ENCODE peak calls at places on chromosomes 1 and 21, in six cellular contexts. A is dorsolateral prefrontal cortex; O is nephron progenitor cell; B is A673; I is CD4-positive, alpha-beta T cell; X is cardiac fibroblast. F is an unnamed sample.

GRCh38 chr21:31498985-31499384 is 154.9 kb upstream of the TIAM1 start:
- DNase-seq in I (no peak), A (no peak), B (no peak), O (no peak), X (no peak), F (no peak)

GRCh38 chr1:213138391-213138790 is 87.3 kb downstream of the RPS6KC1 start:
- DNase-seq in I (no peak), O (no peak), A (no peak), B (no peak), X (no peak), F (no peak)

GRCh38 chr1:4830756-4831155 is 176.3 kb downstream of the AJAP1 start:
- DNase-seq in A (no peak), I (no peak), O (no peak), X (no peak), B (no peak), F (no peak)

GRCh38 chr1:233255145-233255544 is 40.4 kb downstream of the PCNX2 start:
- DNase-seq in B (no peak), X (no peak), A (no peak), I (no peak), O (no peak), F (no peak)

GRCh38 chr1:1360511-1361169 is 2.3 kb upstream of the MXRA8 start:
- DNase-seq in I (no peak), A (no peak), B (no peak), O (peak), X (peak), F (no peak)

GRCh38 chr1:218659911-218660677 is 315.0 kb downstream of the TGFB2 start:
- DNase-seq in X (peak), A (no peak), I (no peak), B (no peak), O (no peak), F (no peak)

GRCh38 chr1:85344256-85344694 is 67.8 kb upstream of the BCL10 start:
- DNase-seq in I (no peak), B (peak), O (peak), A (no peak), X (peak), F (no peak)

GRCh38 chr1:3663999-3664699 is 11.8 kb downstream of the TP73 start:
- DNase-seq in B (no peak), I (no peak), O (no peak), X (no peak), A (no peak), F (no peak)

GRCh38 chr1:210478820-210479219 is 150.1 kb downstream of the HHAT start:
- DNase-seq in A (no peak), X (no peak), I (no peak), B (no peak), O (no peak), F (no peak)

DNA sequence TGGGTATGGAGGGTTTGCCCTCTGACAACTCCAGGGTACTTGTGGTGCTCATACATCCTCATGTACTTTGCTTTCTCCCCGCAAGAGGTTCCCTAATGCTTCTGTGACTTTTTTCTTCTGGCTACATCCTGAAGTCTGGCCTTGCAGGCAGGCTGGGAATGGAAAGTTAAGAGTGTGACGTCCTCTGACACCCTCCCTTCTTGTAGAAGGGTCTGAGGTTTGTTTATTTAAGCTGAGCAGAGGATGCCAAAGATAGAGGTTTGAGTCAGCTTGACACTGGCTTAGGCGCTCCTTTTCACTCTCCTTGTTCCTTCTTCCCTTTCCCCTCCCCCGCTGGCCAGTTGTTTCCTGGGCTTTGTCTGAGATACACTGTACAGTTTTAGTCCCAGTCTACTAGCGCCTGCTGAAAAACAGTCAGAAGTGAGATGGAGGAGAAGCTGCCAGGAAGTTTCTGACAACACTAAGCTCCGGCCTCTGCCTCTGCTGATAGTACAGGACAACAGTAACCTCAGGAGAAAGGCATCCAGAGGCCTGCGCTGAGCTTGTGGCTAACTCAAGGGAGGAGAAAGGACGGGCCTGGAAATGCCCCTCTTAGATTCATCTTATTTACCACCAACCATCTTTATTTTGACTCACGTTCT is at the start of gene MACF1:
- DNase-seq in O (peak), X (peak), I (peak), A (peak), B (peak), F (peak)
- TF ChIP-seq CTCF in O (peak), X (peak), I (no peak), A (peak), B (no peak), F (no peak)

GRCh38 chr1:22729921-22730320 is 19.3 kb downstream of the EPHB2 start:
- DNase-seq in B (no peak), A (no peak), X (no peak), I (no peak), O (no peak), F (no peak)

GRCh38 chr1:22733643-22734042 is 23.0 kb downstream of the EPHB2 start:
- DNase-seq in X (no peak), I (no peak), A (no peak), O (no peak), B (no peak), F (no peak)

GRCh38 chr1:22729400-22729773 is 18.7 kb downstream of the EPHB2 start:
- DNase-seq in I (no peak), O (no peak), B (no peak), A (no peak), X (no peak), F (no peak)

GRCh38 chr1:22728751-22729399 is 18.2 kb downstream of the EPHB2 start:
- DNase-seq in X (no peak), O (no peak), A (no peak), B (no peak), I (no peak), F (no peak)

DNA sequence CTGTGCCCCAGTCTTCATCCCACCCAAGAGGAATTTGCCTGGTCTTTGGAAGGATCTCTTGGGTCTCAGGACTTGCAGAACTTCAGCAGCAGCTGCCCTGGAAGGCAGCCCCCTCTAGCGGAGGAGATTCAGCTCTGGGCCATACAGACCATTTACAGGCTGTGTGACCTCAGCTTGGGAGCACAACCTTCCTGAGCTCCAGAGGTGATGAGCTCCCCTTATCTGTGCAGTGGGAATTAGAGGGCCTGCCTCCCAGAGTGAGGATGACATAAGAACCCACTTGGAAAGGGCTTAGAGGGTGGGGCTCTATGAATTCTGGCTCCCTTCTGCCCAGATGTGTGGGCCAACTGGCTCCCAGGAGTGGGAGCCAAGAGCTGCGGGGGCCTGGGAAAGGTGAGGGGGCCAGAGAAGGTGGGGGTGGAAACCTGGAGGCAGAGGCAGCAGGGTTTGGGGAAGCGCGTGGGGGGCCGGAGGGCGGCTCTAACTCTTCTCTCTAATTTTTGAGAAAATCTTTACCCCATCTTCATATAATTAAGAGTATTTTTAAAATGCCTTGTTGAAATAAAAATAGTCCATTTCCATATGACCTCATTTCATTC is 21.4 kb downstream of the EPHB2 start:
- DNase-seq in I (no peak), O (no peak), A (no peak), B (no peak), X (peak), F (no peak)
- TF ChIP-seq CTCF in I (no peak), O (no peak), A (no peak), B (peak), X (peak), F (no peak)

DNA sequence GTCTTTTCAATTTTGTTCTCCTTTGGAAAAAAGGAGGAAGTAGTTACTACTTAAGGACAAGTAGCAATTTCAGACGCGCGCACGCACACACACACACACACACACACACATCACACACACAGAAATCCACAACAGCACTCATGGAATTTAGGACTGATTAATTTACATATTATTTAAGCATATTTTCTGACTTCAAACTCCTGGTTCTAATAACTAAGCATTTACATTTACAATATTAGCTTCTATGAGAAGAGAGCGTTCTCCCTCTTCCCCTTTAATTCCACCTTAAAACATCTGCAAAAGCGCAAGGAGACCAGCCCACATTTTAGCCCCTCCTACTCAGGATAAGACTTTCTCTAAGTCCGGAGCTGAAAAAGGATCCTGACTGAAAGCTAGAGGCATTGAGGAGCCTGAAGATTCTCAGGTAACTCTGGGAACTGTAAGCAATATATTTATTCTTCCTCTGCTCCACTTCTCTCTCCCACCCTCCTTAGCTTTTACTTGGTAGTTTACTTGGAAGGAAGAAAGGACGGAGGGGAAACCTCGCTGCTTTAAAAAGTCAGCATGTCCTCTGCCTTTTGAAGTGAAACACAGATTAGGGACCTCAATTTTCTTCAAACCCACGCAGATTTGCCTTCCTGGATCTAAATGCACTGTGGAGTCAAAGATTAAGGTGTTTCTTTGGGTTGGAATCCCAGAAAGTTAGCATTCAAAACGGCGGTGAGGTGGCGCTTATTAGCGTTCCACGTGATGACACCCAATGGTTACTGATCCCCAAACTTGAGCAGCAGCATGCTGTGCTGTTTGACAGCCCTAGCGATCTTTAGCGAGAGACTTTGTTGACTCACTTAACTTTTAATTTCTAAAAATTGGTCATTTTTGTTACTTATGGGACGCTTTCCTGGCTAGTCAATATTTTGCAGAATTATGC is at the start of gene PLA2G4A:
- DNase-seq in X (peak), A (peak), B (peak), O (peak), I (no peak), F (no peak)
- TF ChIP-seq CTCF in X (no peak), A (no peak), B (no peak), O (no peak), I (no peak), F (no peak)

GRCh38 chr1:7287013-7287412 is 484.1 kb upstream of the VAMP3 start:
- DNase-seq in I (no peak), X (no peak), B (no peak), A (no peak), O (no peak), F (no peak)
- TF ChIP-seq CTCF in I (no peak), X (no peak), B (no peak), A (no peak), O (no peak), F (no peak)

DNA sequence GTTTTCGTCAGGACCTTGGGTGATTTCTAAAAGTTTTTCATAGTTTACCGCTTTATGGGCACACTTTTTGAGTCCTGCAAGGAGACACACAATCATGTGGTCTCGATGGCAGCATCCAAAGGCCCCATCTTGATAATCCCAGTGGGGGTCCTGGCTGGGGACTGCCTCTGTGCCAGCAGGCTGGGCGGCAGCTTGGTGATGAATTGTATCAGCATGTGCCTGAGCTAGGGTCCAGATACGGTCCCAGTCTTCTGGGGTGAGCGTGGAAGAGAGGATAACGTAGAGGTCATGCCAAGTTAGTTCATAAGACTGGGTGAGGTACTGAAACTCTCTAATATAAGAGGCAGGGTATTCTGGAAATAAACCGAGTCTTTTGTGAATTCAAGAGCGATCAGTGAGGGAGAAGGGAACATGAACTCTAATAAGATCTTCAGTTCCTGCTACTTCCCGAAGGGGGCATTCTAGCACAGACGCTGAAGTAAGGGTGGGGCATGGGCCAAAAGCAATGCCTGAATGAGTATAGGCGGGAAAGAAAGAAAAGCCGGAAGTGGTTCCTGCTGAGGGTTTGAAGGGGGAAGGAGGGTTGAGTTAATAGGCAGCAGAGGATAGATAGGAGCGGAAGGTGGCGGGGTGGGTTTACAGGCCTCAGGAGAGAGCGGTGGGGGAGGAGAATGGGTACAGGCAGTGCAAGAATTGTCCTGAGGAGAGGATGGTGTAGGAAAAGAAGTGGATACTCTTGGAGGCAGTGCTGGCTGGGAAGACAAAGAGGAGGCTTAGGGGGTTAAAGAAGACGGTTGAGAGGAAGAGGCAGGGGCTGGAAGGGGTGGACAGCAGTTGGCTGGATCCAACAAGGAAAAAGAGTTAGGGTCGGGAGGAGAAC is 1.6 kb downstream of the ERVH48-1 start:
- DNase-seq in I (peak), X (peak), B (peak), A (peak), O (peak), F (peak)
- TF ChIP-seq CTCF in I (peak), X (peak), B (peak), A (peak), O (peak), F (peak)

GRCh38 chr21:33901421-33902288 is 13.9 kb downstream of the ATP5PO start:
- DNase-seq in B (peak), I (no peak), A (peak), X (peak), O (peak), F (no peak)
- TF ChIP-seq CTCF in B (peak), I (no peak), A (peak), X (peak), O (peak), F (no peak)

GRCh38 chr1:21229246-21230000 is 52.7 kb upstream of the EIF4G3 start:
- DNase-seq in X (peak), A (no peak), I (no peak), O (no peak), B (no peak), F (no peak)

GRCh38 chr1:21236178-21236577 is 54.1 kb downstream of the ECE1 start:
- DNase-seq in A (no peak), O (no peak), X (no peak), I (no peak), B (no peak), F (no peak)

GRCh38 chr1:21234779-21235178 is 55.5 kb downstream of the ECE1 start:
- DNase-seq in O (no peak), A (no peak), I (no peak), B (no peak), X (peak), F (no peak)

GRCh38 chr1:21233480-21233879 is 56.8 kb downstream of the ECE1 start:
- DNase-seq in O (no peak), A (no peak), B (no peak), X (no peak), I (no peak), F (no peak)

DNA sequence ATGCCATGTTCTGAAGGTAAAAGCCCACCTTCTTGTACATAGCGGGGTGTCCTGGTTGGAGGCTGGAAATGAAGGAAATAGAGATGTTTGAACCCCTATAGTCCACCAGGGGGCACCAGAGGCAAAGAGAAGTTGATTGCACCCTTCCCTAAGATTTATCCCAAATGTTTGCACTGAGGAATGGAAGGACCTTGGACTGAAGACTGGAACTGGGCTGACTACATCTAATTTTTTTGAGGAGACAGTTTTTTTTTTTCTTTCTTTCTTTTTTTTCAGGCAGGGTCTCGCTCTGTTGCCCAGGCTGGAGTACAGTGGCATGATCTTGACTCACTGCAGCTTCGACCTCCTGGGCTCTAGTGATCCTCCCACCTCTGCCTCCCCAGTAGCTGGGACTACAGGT is 55.3 kb upstream of the EIF4G3 start:
- DNase-seq in X (peak), O (peak), I (no peak), B (peak), A (peak), F (no peak)
- TF ChIP-seq CTCF in X (peak), O (peak), I (peak), B (peak), A (peak), F (peak)

DNA sequence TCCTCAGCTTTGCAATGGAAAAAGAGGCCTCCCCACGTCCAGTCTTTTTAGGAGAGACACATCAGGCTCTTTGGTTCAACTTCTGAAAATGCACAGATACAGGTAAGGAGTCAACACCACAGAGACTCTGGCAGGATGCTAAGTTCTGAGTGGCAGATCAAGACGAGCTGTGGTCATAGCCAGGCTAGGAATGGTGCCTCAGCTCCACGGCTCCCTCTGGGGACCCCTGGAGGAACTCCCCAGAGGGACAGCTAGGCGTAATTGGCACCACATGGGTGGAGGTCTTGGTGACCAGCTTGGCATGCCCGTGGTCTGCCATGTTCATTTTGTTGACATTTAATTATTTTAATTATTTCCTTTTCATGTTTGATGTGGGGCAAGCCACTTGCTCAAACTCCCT is 206.1 kb downstream of the KAZN start:
- DNase-seq in B (peak), X (no peak), I (no peak), O (no peak), A (no peak), F (no peak)
- TF ChIP-seq CTCF in B (peak), X (no peak), I (no peak), O (no peak), A (no peak), F (no peak)

GRCh38 chr1:246492611-246493245 is 14.4 kb downstream of the SMYD3 start:
- DNase-seq in I (no peak), B (peak), O (peak), X (peak), A (peak), F (peak)
- TF ChIP-seq CTCF in I (peak), B (peak), O (peak), X (peak), A (peak), F (peak)

GRCh38 chr1:154193821-154194220 is 1.9 kb upstream of the TPM3 start:
- DNase-seq in X (peak), A (no peak), B (no peak), O (no peak), I (no peak), F (no peak)

GRCh38 chr1:154198756-154199562 is 7.1 kb upstream of the TPM3 start:
- DNase-seq in O (peak), X (peak), I (peak), B (peak), A (no peak), F (no peak)

DNA sequence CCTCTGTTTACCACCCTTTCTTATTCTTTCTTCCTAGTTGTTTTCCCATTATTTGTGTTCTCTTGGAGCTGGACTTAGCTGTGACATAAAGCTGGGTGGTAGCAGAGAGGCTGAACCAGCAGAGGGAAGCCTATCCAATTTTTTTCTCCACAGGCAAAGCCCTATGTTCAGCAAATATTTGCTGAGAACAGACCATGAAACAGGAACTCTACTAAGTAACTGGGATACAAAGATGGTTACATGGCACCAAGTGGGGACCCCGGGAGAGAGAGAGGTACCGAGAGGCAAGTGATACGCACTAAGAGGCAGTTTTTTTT is 6.6 kb downstream of the CFAP141 start:
- DNase-seq in O (no peak), X (no peak), A (no peak), I (no peak), B (no peak), F (no peak)
- TF ChIP-seq CTCF in O (no peak), X (no peak), A (no peak), I (no peak), B (no peak), F (no peak)

F was measured in mesothelial cell of epicardium.